ENCODE peak calls at places on chromosomes 3 and 15, in six cellular contexts. Z is epithelial cell of esophagus; E is HS-5; V is GM12865; I is stimulated activated CD4-positive, alpha-beta T cell treated with anti-CD3 and anti-CD28 coated beads, Interleukin-15, amount 100 ng/mL, for 48 hours; C is ovary. Y is an unnamed sample.

GRCh38 chr3:140387244-140387643 is 290.6 kb upstream of the TRIM42 start:
- DNase-seq in Z (no peak), E (no peak), V (no peak), I (no peak), C (no peak), Y (no peak)

GRCh38 chr15:28098766-28099554 is at the start of gene OCA2:
- DNase-seq in Z (peak; percentile 30), E (no peak), V (no peak), I (no peak), C (peak; percentile 76), Y (no peak)

GRCh38 chr15:48244923-48245322 is 38.8 kb downstream of the SLC12A1 start:
- DNase-seq in Z (peak; percentile 89), E (peak; percentile 70), V (no peak), I (no peak), C (no peak), Y (no peak)

GRCh38 chr15:90547545-90547944 is 17.8 kb downstream of the CRTC3 start:
- DNase-seq in Z (no peak), E (no peak), V (no peak), I (no peak), C (no peak), Y (no peak)

GRCh38 chr15:70477750-70478250 is 285.6 kb downstream of the UACA start:
- DNase-seq in Z (no peak), E (no peak), V (no peak), I (no peak), C (no peak), Y (no peak)

GRCh38 chr3:183275418-183275817 is 22.4 kb downstream of the B3GNT5 start:
- DNase-seq in Z (peak; percentile 79), E (no peak), V (no peak), I (no peak), C (no peak), Y (no peak)

GRCh38 chr3:31289592-31289991 is 243.1 kb upstream of the STT3B start:
- DNase-seq in Z (no peak), E (no peak), V (no peak), I (no peak), C (no peak), Y (no peak)

GRCh38 chr15:37079726-37080125 is 20.6 kb downstream of the MEIS2 start:
- DNase-seq in Z (no peak), E (no peak), V (no peak), I (no peak), C (no peak), Y (no peak)

GRCh38 chr3:137105277-137105977 is 147.6 kb downstream of the IL20RB start:
- DNase-seq in Z (peak; percentile 55), E (peak; percentile 40), V (peak; percentile 73), I (no peak), C (no peak), Y (peak; percentile 19)

GRCh38 chr15:90286678-90287077 is 21.2 kb downstream of the NGRN start:
- DNase-seq in Z (peak; percentile 57), E (no peak), V (peak; percentile 58), I (no peak), C (no peak), Y (no peak)

GRCh38 chr15:85457392-85457968 is 77.1 kb downstream of the AKAP13 start:
- DNase-seq in Z (peak; percentile 78), E (no peak), V (peak; percentile 77), I (no peak), C (no peak), Y (no peak)

GRCh38 chr3:30550246-30550645 is 56.2 kb upstream of the TGFBR2 start:
- DNase-seq in Z (peak; percentile 40), E (no peak), V (no peak), I (no peak), C (no peak), Y (no peak)

GRCh38 chr3:134366928-134367352 is 7.3 kb downstream of the AMOTL2 start:
- DNase-seq in Z (no peak), E (no peak), V (no peak), I (no peak), C (no peak), Y (no peak)

GRCh38 chr15:70430029-70430428 is 332.3 kb upstream of the TLE3 start:
- DNase-seq in Z (peak; percentile 96), E (peak; percentile 87), V (no peak), I (no peak), C (no peak), Y (peak; percentile 22)

GRCh38 chr3:45601156-45601555 is 6.6 kb downstream of the LIMD1 start:
- DNase-seq in Z (no peak), E (no peak), V (no peak), I (no peak), C (no peak), Y (no peak)

GRCh38 chr3:49930922-49931321 is 1.3 kb upstream of the MON1A start:
- DNase-seq in Z (peak; percentile 13), E (no peak), V (peak; percentile 35), I (no peak), C (no peak), Y (no peak)

GRCh38 chr3:76308541-76308940 is 523.2 kb upstream of the ZNF717 start:
- DNase-seq in Z (no peak), E (no peak), V (no peak), I (no peak), C (no peak), Y (no peak)

GRCh38 chr3:22175899-22176298 is 424.9 kb upstream of the ZNF385D start:
- DNase-seq in Z (no peak), E (no peak), V (no peak), I (no peak), C (no peak), Y (no peak)

GRCh38 chr3:138547342-138547975 is 46.6 kb downstream of the CEP70 start:
- DNase-seq in Z (peak; percentile 76), E (no peak), V (no peak), I (no peak), C (no peak), Y (no peak)

GRCh38 chr3:148682997-148683396 is 14.7 kb upstream of the AGTR1 start:
- DNase-seq in Z (no peak), E (no peak), V (no peak), I (no peak), C (no peak), Y (no peak)